ENCODE peak calls at places on chromosome 10, in four cellular contexts. A is HCT116; B is naive thymus-derived CD4-positive, alpha-beta T cell; F is heart right ventricle. E is an unnamed sample.

GRCh38 chr10:14325325-14325955 is 5.3 kb downstream of the FRMD4A start:
- DNase-seq in B (peak; percentile 33), A (peak; percentile 50), F (peak; percentile 16), E (peak; percentile 11)

GRCh38 chr10:17805921-17806577 is 3.1 kb upstream of the MRC1 start:
- DNase-seq in B (no peak), F (no peak), A (peak; percentile 29), E (no peak)

GRCh38 chr10:132006966-132007365 is 25.2 kb upstream of the BNIP3 start:
- DNase-seq in A (no peak), F (no peak), B (no peak), E (no peak)

GRCh38 chr10:106224676-106225075 is 939.8 kb downstream of the SORCS1 start:
- DNase-seq in B (no peak), F (no peak), A (no peak), E (no peak)

GRCh38 chr10:95266674-95267095 is 24.1 kb downstream of the PDLIM1 start:
- DNase-seq in B (no peak), A (peak; percentile 71), F (no peak), E (peak; percentile 56)

GRCh38 chr10:55203319-55203718 is 402.3 kb upstream of the PCDH15 start:
- DNase-seq in A (no peak), B (no peak), F (no peak), E (no peak)

GRCh38 chr10:110474017-110474416 is 23.7 kb upstream of the DUSP5 start:
- DNase-seq in F (no peak), B (no peak), A (no peak), E (no peak)

GRCh38 chr10:71835671-71836593 is 15.1 kb downstream of the PSAP start:
- DNase-seq in B (no peak), A (no peak), F (peak; percentile 72), E (no peak)

GRCh38 chr10:113434950-113435349 is 117.9 kb upstream of the HABP2 start:
- DNase-seq in B (no peak), A (no peak), F (no peak), E (no peak)

GRCh38 chr10:91797874-91798735 is at the start of gene TNKS2:
- DNase-seq in B (peak; percentile 94), F (peak; percentile 94), A (peak; percentile 81), E (peak; percentile 95)

GRCh38 chr10:19014034-19014433 is 34.6 kb upstream of the MALRD1 start:
- DNase-seq in A (no peak), B (no peak), F (no peak), E (no peak)

GRCh38 chr10:133393401-133394063 is 425 bp upstream of the MTG1 start:
- DNase-seq in F (no peak), B (peak; percentile 5), A (no peak), E (peak; percentile 8)
- H3K27ac ChIP-seq in F (peak overlapping the region; percentile 89), B (peak overlapping the region; percentile 81), A (peak overlapping the region; percentile 80), E (peak overlapping the region; percentile 36)

GRCh38 chr10:53702489-53702888 is 929.9 kb upstream of the MBL2 start:
- DNase-seq in F (peak; percentile 34), B (no peak), A (no peak), E (no peak)
- H3K27ac ChIP-seq in F (no peak overlapping the region), B (no peak overlapping the region), A (no peak overlapping the region), E (no peak overlapping the region)

GRCh38 chr10:34584164-34584563 is 230.9 kb downstream of the PARD3 start:
- DNase-seq in A (no peak), F (no peak), B (no peak), E (no peak)
- H3K27ac ChIP-seq in A (no peak overlapping the region), F (no peak overlapping the region), B (no peak overlapping the region), E (no peak overlapping the region)

DNA sequence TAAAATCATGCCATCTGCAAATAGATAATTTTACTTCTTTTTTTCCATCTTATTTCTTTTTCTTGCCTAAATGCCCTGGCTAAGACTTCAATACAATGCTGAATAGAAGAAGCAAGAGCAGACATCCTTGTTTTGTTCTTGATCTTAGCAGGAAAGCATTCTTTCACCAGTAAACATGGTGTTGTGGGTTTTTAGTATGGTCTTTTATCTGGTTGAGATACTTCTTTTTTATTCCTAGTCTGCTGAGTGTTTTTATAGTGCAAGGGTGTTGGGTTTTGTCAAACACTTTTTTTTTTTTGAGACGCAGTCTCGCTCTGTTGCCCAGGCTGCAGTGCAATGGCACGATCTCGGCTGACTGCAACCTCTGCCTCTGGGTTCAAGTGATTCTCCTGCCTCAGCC is 232.3 kb downstream of the DNAJC1 start:
- DNase-seq in F (no peak), A (no peak), B (peak; percentile 24), E (no peak)
- H3K27ac ChIP-seq in F (no peak overlapping the region), A (no peak overlapping the region), B (no peak overlapping the region), E (no peak overlapping the region)

GRCh38 chr10:68231106-68231901 is 609 bp downstream of the ATOH7 start:
- DNase-seq in F (peak; percentile 43), B (peak; percentile 13), A (peak; percentile 45), E (peak; percentile 77)
- H3K27ac ChIP-seq in F (peak overlapping the region; percentile 45), B (no peak overlapping the region), A (peak overlapping the region; percentile 9), E (peak overlapping the region; percentile 57)

GRCh38 chr10:94224656-94225055 is 138.1 kb downstream of the NOC3L start:
- DNase-seq in B (no peak), A (no peak), F (no peak), E (no peak)
- H3K27ac ChIP-seq in B (no peak overlapping the region), A (no peak overlapping the region), F (peak overlapping the region; percentile 25), E (no peak overlapping the region)

GRCh38 chr10:44958897-44959242 is 732 bp upstream of the RASSF4 start:
- DNase-seq in A (no peak), B (no peak), F (no peak), E (no peak)
- H3K27ac ChIP-seq in A (peak overlapping the region; percentile 50), B (peak overlapping the region; percentile 68), F (peak overlapping the region; percentile 98), E (no peak overlapping the region)

GRCh38 chr10:11223507-11224157 is 206.0 kb downstream of the CELF2 start:
- DNase-seq in A (no peak), B (no peak), F (no peak), E (no peak)

GRCh38 chr10:11227103-11227502 is 209.4 kb downstream of the CELF2 start:
- DNase-seq in A (no peak), F (no peak), B (no peak), E (no peak)

GRCh38 chr10:11224321-11224720 is 206.6 kb downstream of the CELF2 start:
- DNase-seq in A (no peak), B (no peak), F (no peak), E (no peak)

GRCh38 chr10:11224792-11225448 is 207.2 kb downstream of the CELF2 start:
- DNase-seq in A (no peak), F (peak; percentile 27), B (no peak), E (no peak)

DNA sequence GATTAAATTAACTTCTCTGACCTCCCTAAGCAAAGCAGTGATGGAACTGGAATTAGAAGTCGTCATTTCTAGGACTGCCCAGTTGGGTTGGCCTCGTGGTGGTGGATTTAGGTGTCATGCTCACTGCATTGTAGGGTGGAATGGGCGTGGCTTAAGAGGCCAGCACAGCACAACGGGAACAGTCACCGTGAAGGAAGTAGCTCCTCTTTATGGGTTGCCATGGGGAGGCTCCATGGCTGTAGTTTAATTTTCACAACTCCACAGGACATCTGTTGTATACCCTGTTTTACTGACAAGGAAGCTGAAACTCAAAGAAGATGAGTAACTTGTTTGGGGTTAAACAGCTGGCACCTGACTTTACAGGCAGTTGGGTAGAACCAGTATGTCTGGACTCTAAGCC is 208.3 kb downstream of the CELF2 start:
- DNase-seq in A (no peak), F (peak; percentile 23), B (no peak), E (no peak)
- H3K27ac ChIP-seq in A (no peak overlapping the region), F (no peak overlapping the region), B (peak overlapping the region; percentile 59), E (no peak overlapping the region)